ENCODE peak calls at places on chromosomes 3 and 15, in four cellular contexts. Z, Y, E and P are unnamed samples.

GRCh38 chr3:153513236-153513635 is 351.2 kb downstream of the RAP2B start:
- DNase-seq in Y (no peak), Z (no peak), E (no peak), P (no peak)

GRCh38 chr3:115401891-115402501 is 221.3 kb upstream of the GAP43 start:
- DNase-seq in Y (no peak), Z (no peak), E (no peak), P (no peak)

GRCh38 chr3:4533489-4534443 is 40.6 kb downstream of the ITPR1 start:
- DNase-seq in Z (no peak), Y (no peak), E (no peak), P (no peak)

GRCh38 chr15:74815121-74815933 is 2.7 kb downstream of the LMAN1L start:
- DNase-seq in E (peak), Z (peak), Y (no peak), P (no peak)

GRCh38 chr3:152834354-152835310 is at the start of gene P2RY1:
- DNase-seq in Y (peak), E (peak), Z (peak), P (no peak)

GRCh38 chr3:22691407-22691806 is 511.7 kb upstream of the UBE2E2 start:
- DNase-seq in E (no peak), Z (no peak), Y (no peak), P (no peak)

GRCh38 chr3:188947983-188948657 is 223.7 kb upstream of the TPRG1 start:
- DNase-seq in Y (peak), Z (peak), E (peak), P (peak)

GRCh38 chr3:141680620-141681389 is 57.3 kb upstream of the RNF7 start:
- DNase-seq in Z (no peak), E (no peak), Y (no peak), P (peak)

GRCh38 chr3:53202331-53203015 is 41.5 kb downstream of the PRKCD start:
- DNase-seq in Y (no peak), Z (no peak), E (no peak), P (no peak)

GRCh38 chr3:184600685-184601377 is 39.2 kb downstream of the EPHB3 start:
- DNase-seq in Z (no peak), E (no peak), Y (no peak), P (no peak)

GRCh38 chr15:99425666-99426301 is 140.0 kb upstream of the MEF2A start:
- DNase-seq in Y (no peak), E (no peak), Z (peak), P (no peak)

GRCh38 chr3:195263925-195264575 is 6.9 kb downstream of the XXYLT1 start:
- DNase-seq in Z (no peak), Y (no peak), E (no peak), P (no peak)

GRCh38 chr15:69725957-69726356 is 273.3 kb downstream of the RPLP1 start:
- DNase-seq in Z (no peak), E (no peak), Y (no peak), P (no peak)

GRCh38 chr15:50166216-50166615 is 15.8 kb upstream of the SLC27A2 start:
- DNase-seq in Y (no peak), Z (no peak), E (no peak), P (peak)

GRCh38 chr15:36911322-36911944 is 188.9 kb downstream of the MEIS2 start:
- DNase-seq in Z (no peak), Y (no peak), E (no peak), P (peak)

GRCh38 chr3:124606180-124606579 is 124.1 kb upstream of the UMPS start:
- DNase-seq in E (no peak), Y (no peak), Z (no peak), P (no peak)

GRCh38 chr15:68367992-68368391 is 64.0 kb downstream of the ITGA11 start:
- DNase-seq in Z (no peak), E (no peak), Y (no peak), P (no peak)

GRCh38 chr15:87817553-87817952 is 439.0 kb downstream of the NTRK3 start:
- DNase-seq in Y (no peak), Z (no peak), E (no peak), P (no peak)

GRCh38 chr15:75203017-75203907 is 1.6 kb downstream of the C15orf39 start:
- DNase-seq in Y (no peak), E (peak), Z (no peak), P (no peak)

GRCh38 chr3:113151475-113152031 is 59.8 kb upstream of the BOC start:
- DNase-seq in Y (no peak), E (no peak), Z (no peak), P (no peak)

GRCh38 chr3:77546246-77546645 is 506.3 kb downstream of the ROBO2 start:
- DNase-seq in Y (no peak), E (no peak), Z (no peak), P (no peak)

GRCh38 chr3:66413151-66413751 is 87.6 kb downstream of the LRIG1 start:
- DNase-seq in Z (peak), E (no peak), Y (no peak), P (peak)

GRCh38 chr3:14549256-14549931 is 9.3 kb upstream of the GRIP2 start:
- DNase-seq in Y (no peak), Z (no peak), E (no peak), P (peak)

GRCh38 chr3:107959767-107960166 is 131.1 kb downstream of the CD47 start:
- DNase-seq in E (no peak), Y (no peak), Z (no peak), P (no peak)

GRCh38 chr3:50612234-50612972 is 829 bp upstream of the CISH start:
- DNase-seq in Y (no peak), E (no peak), Z (no peak), P (no peak)
- TF ChIP-seq POLR2A in Y (peak), E (peak), Z (no peak), P (peak)

GRCh38 chr3:157073810-157074209 is 86.1 kb downstream of the CCNL1 start:
- DNase-seq in E (no peak), Y (no peak), Z (no peak), P (no peak)

GRCh38 chr3:157070186-157070585 is 89.8 kb downstream of the CCNL1 start:
- DNase-seq in Y (no peak), Z (no peak), E (no peak), P (no peak)

GRCh38 chr3:157070600-157070999 is 89.3 kb downstream of the CCNL1 start:
- DNase-seq in Y (no peak), Z (no peak), E (no peak), P (no peak)

GRCh38 chr3:157069406-157069805 is 90.5 kb downstream of the CCNL1 start:
- DNase-seq in Z (no peak), Y (no peak), E (no peak), P (no peak)

DNA sequence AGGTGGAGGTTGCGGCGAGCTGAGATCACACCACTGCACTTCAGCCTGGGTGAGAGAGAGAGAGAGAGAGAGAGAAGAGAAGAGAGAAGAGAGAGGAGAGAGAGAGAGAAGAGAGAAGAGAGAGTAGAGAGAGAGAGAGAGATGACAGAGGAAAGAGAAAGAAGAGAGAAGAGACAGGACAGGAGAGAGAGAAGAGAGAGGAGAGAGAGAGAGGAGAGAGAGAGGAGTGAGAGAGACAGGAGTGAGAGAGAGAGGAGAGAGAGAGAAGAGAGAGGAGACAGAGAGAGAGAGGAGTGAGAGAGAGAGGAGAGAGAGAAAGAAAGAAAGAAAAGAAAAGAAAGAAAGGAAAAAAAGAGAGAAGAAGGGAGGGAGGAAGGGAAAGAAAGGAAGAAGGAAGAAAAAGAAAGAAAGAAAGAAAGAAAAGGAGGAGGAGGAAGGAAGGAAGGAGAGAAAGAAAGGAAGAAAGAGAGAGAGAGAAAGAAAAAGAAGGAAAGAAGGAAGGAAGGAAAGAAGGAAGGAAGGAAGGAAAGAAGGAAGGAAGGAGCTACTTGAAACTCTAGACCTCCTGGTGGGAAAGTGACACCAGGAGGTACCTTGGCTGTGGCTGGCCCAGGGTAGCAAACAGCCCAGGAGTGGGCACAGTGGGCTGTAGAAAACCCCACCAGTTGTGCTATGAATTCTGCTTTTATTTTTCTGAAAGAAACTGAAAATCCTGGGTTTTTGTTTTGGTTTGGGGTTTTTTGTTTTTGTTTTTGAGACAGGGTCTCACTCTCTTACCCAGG is 88.0 kb downstream of the CCNL1 start:
- DNase-seq in Z (no peak), Y (no peak), E (no peak), P (no peak)
- TF ChIP-seq POLR2A in Z (no peak), Y (no peak), E (no peak), P (no peak)

GRCh38 chr3:132416807-132417694 is at the start of gene DNAJC13:
- DNase-seq in Y (peak), Z (peak), E (peak), P (peak)
- TF ChIP-seq POLR2A in Y (peak), Z (peak), E (peak), P (peak)

GRCh38 chr15:101490922-101491738 is 1.6 kb upstream of the PCSK6 start:
- DNase-seq in Y (no peak), E (no peak), Z (no peak), P (no peak)

GRCh38 chr15:101488300-101489164 is 975 bp downstream of the PCSK6 start:
- DNase-seq in E (no peak), Y (no peak), Z (peak), P (no peak)

GRCh38 chr15:101489633-101490407 is at the start of gene PCSK6:
- DNase-seq in Z (peak), E (no peak), Y (no peak), P (no peak)

GRCh38 chr15:101490408-101490891 is 943 bp upstream of the PCSK6 start:
- DNase-seq in Y (no peak), Z (peak), E (no peak), P (no peak)

DNA sequence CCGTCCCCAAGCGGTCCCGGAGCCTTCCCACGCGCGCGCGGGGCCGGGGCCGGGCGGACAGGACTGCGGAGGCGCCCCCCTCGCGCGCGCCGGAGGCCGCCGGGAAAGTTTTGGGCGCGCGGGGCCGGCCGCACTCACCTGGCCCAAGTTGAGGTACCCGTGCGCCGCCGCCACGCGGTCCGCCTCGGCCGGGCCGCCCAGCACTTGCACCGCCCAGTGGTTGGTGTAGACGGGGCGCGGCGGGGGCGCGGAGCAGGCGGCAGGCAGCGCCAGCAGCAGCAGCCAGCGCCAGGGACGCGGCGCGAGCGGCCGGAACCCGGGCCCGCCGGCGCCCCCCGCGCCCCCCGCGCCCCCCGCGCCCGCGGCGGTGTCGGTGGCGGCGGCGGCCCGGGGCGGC is 273 bp downstream of the PCSK6 start:
- DNase-seq in Y (no peak), Z (peak), E (peak), P (no peak)
- TF ChIP-seq POLR2A in Y (no peak), Z (no peak), E (no peak), P (no peak)

DNA sequence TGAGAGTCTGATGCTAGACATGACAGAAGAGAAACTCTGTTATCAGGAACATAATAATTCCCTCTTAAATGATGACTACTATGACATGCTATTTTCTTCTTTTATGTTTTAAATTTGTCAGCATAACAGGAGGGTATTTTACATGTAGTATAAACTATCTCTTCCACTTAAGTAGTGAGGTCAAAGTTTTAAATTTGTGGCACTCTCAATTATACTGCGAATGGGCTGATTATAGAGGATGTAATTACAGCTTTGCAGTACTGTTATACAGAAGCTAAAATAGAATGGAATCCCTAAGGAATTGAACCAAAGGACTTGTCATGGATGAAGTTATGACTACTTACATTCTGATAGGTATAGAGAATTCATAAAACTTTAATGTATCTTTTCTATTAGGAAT is 34.3 kb downstream of the CMSS1 start:
- DNase-seq in E (no peak), Z (no peak), Y (no peak), P (no peak)
- TF ChIP-seq POLR2A in E (no peak), Z (no peak), Y (no peak), P (no peak)

GRCh38 chr15:40958146-40958545 is 4.9 kb downstream of the CHAC1 start:
- DNase-seq in Z (no peak), E (no peak), Y (no peak), P (no peak)
- TF ChIP-seq POLR2A in Z (no peak), E (no peak), Y (no peak), P (no peak)